ENCODE peak calls at places on chromosomes 5 and 9, in eight cellular contexts. J is lower leg skin, C is right lobe of liver, H is HepG2, Y is ovary, E is HCT116, I is GM12892, B is body of pancreas. K is an unnamed sample.

GRCh38 chr5:111704452-111705085 is 52.4 kb downstream of the NREP start:
- DNase-seq in J (no peak), C (no peak), H (no peak), Y (no peak), E (no peak), I (no peak), B (no peak), K (no peak)

GRCh38 chr9:33137271-33137670 is 29.9 kb downstream of the B4GALT1 start:
- DNase-seq in J (no peak), C (no peak), H (no peak), Y (no peak), E (no peak), I (no peak), B (no peak), K (no peak)

GRCh38 chr9:131657031-131657377 is 82.9 kb downstream of the RAPGEF1 start:
- DNase-seq in J (no peak), C (no peak), H (no peak), Y (no peak), E (no peak), I (no peak), B (no peak), K (no peak)

GRCh38 chr5:100646011-100646410 is 110.8 kb downstream of the FAM174A start:
- DNase-seq in J (no peak), C (no peak), H (no peak), Y (no peak), E (no peak), I (no peak), B (no peak), K (no peak)

GRCh38 chr5:173592050-173592669 is 24.3 kb downstream of the BOD1 start:
- DNase-seq in J (no peak), C (no peak), H (no peak), Y (no peak), E (peak), I (no peak), B (no peak), K (peak)

GRCh38 chr9:130022566-130023146 is 20.3 kb downstream of the FNBP1 start:
- DNase-seq in J (no peak), C (no peak), H (no peak), Y (no peak), E (no peak), I (no peak), B (no peak), K (no peak)

GRCh38 chr5:135881244-135881643 is 14.4 kb downstream of the IL9 start:
- DNase-seq in J (no peak), C (no peak), H (no peak), Y (no peak), E (no peak), I (no peak), B (no peak), K (no peak)

GRCh38 chr9:91843623-91844111 is 106.4 kb downstream of the ROR2 start:
- DNase-seq in J (no peak), C (no peak), H (no peak), Y (peak), E (no peak), I (no peak), B (peak), K (no peak)

GRCh38 chr5:110058175-110058574 is 368.4 kb downstream of the MAN2A1 start:
- DNase-seq in J (peak), C (no peak), H (no peak), Y (no peak), E (no peak), I (no peak), B (peak), K (no peak)

DNA sequence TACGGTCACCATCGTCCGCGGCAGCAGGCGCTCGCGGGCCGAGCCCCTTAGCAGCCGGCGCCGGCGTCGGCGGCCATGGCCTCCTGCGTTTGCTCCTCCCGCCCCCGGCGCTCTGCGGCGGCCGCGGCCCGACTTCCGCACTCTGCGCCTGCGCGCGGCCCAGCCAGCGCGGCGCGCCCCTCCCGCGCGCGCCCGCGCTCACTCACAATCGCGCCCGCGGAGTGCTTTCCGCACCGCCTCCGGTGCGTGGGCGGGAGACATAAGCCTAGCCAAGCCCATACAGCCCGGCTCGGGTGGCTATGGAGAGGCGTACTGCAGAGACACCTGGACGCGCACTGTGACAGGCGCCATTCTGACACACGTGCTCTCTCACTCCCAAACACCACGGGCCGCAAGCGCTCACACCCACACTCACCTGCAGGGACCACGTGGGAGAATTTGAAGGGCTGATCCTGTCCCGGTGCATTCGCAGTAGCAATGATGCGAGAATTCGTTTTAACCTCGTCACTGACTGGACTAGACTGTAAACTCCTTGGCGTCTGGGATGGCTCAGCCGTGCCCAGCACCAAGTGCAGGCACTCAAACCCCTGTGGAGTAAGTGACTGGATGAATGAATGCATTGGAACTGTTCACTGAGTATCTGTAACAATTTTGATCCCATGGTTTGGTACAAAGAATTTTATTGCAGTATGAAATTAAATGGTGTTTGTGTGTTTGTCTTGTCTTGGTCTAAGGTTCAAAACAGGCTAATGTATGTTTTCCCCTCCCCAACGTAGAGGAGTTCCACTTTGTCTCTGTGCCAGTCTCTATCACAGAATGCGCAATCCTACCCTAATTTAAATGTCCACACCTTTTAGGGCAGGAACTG is at the start of gene RNF145:
- DNase-seq in J (peak), C (peak), H (peak), Y (peak), E (peak), I (peak), B (peak), K (peak)
- TF ChIP-seq POLR2A in J (no peak), C (peak), H (no peak), Y (no peak), E (peak), I (peak), B (no peak), K (peak)

GRCh38 chr9:127918201-127919107 is 1.6 kb upstream of the ST6GALNAC4 start:
- DNase-seq in J (peak), C (no peak), H (no peak), Y (no peak), E (no peak), I (no peak), B (peak), K (peak)

GRCh38 chr9:127915325-127915752 is 1.5 kb downstream of the ST6GALNAC4 start:
- DNase-seq in J (no peak), C (no peak), H (no peak), Y (no peak), E (no peak), I (no peak), B (peak), K (peak)

GRCh38 chr9:127917603-127918002 is 762 bp upstream of the ST6GALNAC4 start:
- DNase-seq in J (no peak), C (no peak), H (no peak), Y (no peak), E (no peak), I (no peak), B (no peak), K (no peak)

GRCh38 chr9:127915801-127916664 is 808 bp downstream of the ST6GALNAC4 start:
- DNase-seq in J (no peak), C (no peak), H (no peak), Y (no peak), E (no peak), I (no peak), B (peak), K (peak)

DNA sequence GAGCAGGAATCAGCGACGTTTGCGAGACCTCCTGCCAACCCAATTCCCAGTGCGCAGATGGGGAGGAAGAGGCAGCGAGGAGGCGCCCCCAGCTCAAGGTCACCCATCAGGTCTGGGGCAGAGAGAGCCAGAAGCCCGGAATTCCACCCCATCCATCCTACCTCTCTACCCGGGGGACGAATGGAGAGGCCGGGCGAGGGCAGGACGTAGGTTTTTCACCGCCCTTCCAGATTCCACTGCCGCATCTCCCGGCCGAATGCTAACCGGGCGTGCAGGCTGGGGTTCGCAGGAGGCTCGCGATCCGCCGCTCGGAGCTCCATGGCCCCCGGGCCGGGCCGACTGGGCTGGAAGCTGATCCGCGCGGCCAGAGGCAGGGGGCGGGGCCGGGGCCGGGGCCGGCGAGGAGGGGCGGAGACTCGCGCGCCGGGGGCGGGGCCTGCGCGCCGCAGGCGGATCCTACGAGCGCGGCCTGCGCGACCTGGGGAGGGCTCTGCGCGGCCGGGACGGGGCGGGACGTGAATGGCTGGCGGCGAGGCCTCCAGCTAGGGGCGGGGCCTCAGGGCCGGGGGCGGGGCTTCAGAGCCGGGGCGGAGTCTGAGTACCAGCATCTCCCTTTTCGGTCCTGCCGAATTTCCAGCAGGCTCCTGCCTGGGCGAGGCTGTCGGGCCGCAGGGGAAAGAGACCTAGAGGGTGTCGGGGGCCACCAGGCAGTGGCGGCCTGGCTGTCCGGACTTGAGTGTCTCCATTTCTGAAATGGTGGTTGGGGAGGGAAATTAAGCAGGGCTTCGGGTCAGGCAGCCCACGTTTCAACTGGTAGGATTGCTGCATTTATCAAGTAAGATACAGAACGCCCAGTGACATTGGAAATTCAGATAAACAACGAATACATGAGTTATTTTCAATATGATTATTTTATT is at the start of gene ST6GALNAC4:
- DNase-seq in J (peak), C (peak), H (peak), Y (peak), E (no peak), I (peak), B (peak), K (peak)
- TF ChIP-seq POLR2A in J (no peak), C (peak), H (no peak), Y (peak), E (peak), I (peak), B (no peak), K (peak)

DNA sequence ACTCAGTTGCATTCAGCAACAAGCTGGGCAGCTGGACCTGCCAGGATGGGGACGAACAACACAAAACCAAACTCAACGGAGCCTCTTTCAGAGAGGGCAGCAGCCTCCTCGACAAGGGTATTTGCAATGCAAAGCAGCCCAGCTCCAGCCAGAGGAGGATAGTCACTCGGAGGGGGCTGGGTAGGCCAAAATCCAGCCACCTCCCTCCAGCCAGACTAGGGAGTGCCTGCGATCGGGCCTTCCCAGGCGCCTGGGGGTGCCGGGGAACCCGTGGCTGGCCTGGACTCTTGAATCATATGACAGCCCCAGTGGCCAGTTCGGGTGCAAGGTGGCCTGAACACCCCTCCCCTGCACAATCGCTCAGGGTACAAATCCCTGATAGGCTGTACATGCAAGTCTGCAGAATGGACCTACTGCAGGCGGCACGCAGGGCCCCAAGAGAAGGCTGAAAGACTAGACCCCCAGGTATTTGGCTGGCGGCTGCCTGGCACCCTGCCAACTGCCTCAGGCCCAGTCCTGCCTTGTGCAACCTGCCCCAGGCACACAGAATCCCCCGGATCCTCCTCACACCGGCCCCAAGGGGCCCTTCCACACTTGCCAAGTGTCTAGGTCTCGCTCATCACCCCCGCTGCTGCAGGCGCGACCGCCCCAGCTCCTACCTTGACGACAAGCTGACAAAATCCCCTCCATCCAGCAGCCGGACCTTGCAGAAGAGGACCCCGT is 1.3 kb downstream of the EEIG1 start:
- DNase-seq in J (no peak), C (no peak), H (peak), Y (peak), E (no peak), I (no peak), B (peak), K (peak)
- TF ChIP-seq POLR2A in J (no peak), C (no peak), H (no peak), Y (no peak), E (no peak), I (peak), B (no peak), K (no peak)

DNA sequence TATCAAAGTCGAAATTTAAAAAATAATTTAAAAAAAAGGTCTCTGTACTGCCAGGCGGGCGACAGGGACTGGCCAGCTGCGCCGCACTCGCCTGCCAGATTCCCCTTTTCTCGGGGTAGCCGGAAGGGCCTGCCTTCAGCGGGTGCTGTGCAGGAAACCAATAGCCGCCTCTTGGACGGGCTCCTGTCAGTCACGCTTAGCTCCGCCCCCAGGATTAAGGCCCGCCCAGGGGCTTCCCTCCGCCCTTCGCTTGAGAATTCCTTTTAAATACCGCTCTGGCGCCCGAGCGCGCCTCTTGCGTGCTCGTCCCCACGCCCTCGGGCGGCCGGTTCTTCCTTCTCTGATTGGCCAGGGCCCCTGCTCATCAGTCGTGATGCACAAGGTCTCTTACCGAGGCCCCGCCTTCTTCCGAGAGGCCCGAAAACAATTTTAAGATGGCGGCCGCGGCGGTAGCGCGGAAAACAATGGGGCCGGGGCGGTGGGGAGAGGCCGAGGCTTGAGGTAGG is at the start of gene MAML1:
- DNase-seq in J (peak), C (peak), H (peak), Y (peak), E (peak), I (peak), B (peak), K (peak)
- TF ChIP-seq POLR2A in J (no peak), C (peak), H (peak), Y (peak), E (peak), I (peak), B (no peak), K (peak)

DNA sequence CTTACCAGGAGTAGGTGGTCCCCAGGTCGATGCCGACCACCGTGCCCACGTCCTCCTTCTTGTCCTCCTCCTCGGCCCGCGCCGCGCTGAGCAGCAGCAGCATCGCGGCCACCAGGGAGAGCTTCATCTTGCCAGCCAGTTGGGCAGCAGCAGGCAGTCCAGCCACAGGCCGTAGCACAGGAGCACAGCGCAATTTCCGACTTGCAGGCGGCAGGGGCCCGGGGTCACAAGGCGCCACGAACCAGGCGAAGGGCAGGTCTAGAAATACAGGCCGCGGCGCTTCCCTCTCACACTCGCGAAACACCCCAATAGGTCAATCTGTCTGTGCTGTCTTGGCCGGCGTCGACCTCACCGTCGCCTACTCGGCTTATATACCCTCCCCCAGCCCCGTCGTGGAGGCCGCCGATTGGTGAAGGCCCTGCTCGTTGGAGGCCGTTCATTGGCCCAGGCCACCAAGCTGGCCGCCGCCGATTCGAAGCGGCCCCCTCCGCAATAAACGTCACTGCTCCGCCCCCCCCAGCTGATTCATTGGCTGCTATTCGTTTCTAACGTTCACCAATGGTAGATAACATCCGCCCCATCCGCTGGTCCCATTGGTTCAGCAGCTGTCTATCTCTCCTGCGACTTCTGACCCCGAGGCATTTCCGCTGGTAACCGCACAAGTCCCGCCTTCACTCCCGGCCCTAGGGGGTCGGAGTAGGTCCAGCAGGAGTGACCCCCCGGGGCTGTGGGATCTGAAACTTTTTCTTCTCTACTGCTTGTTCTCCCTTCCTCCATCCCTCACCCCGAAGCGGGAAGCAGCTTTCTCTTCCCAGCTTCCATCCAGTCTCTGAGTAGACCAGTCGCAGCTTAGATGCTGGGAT is at the start of gene HSPA5:
- DNase-seq in J (peak), C (peak), H (peak), Y (peak), E (peak), I (peak), B (peak), K (peak)
- TF ChIP-seq POLR2A in J (peak), C (peak), H (peak), Y (peak), E (peak), I (peak), B (peak), K (peak)

DNA sequence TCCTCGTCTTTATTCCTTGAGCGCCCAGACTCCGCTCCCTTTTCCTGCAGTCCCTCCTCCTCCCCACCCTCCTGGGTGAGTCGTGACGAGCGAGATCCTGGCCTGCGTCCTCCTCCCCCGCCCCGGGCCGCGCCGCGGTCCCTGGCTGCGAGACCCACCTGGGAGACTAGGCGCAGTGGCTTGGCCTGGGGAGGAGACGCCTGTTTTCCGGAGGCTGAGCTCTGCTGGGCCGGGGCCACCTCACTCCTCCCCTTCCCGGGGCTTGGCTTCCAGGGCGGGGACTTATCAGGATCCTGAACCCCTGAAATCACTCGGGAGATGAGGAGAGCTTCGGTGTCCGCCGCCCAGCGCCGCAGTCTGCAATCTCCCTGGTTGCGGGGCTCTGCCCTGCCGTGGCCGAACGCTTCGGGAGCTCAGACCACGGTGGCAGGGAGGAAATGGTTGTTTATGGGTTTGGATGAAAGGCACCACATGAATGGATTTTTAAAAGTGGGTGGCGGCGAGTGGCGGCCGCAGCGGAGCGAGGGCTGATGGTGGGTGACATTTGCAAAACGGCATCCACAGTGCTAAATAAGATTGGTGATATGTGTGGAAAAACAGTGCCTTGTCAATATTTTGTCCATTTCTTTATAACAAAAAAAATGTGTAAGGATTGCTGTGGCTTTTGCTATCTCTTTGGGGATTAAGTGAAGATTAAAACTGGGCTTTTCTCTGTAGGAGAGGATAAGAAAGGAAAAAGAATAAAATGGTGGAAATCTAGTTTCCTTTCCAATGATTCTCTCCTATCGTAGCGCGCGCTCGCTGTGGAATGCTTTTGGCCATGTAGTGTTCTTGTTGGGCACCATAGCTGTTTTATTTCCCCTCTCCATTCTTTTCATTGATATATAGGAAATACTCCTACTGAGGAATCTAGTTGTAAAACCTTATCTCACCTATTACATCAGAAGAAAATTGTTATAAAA is 1.2 kb downstream of the STXBP1 start:
- DNase-seq in J (peak), C (peak), H (no peak), Y (peak), E (no peak), I (no peak), B (peak), K (no peak)
- TF ChIP-seq POLR2A in J (no peak), C (peak), H (no peak), Y (peak), E (no peak), I (no peak), B (no peak), K (no peak)